ENCODE peak calls at places on chromosomes 7 and 10, in six cellular contexts. One of them, this sample, is unnamed.

GRCh38 chr7:151013728-151014497 is 10.4 kb downstream of the ATG9B start:
- DNase-seq in IMR-90: peak; percentile 22
- DNase-seq in prostate gland: peak; percentile 36
- DNase-seq in neural progenitor cell: peak; percentile 97
- DNase-seq in pancreas: peak; percentile 55
- DNase-seq in tibial artery: peak; percentile 56
- DNase-seq in this sample: peak; percentile 90

GRCh38 chr10:28302012-28302667 is 724 bp downstream of the MPP7 start:
- DNase-seq in prostate gland: peak; percentile 15
- DNase-seq in pancreas: no peak
- DNase-seq in neural progenitor cell: peak; percentile 38
- DNase-seq in tibial artery: peak; percentile 62
- DNase-seq in IMR-90: no peak
- DNase-seq in this sample: no peak

GRCh38 chr7:16754869-16755317 is 1.3 kb downstream of the TSPAN13 start:
- DNase-seq in prostate gland: no peak
- DNase-seq in tibial artery: no peak
- DNase-seq in neural progenitor cell: no peak
- DNase-seq in pancreas: no peak
- DNase-seq in IMR-90: no peak
- DNase-seq in this sample: no peak

GRCh38 chr10:98861962-98862361 is 373.7 kb downstream of the HPSE2 start:
- DNase-seq in prostate gland: no peak
- DNase-seq in pancreas: no peak
- DNase-seq in IMR-90: no peak
- DNase-seq in tibial artery: no peak
- DNase-seq in neural progenitor cell: no peak
- DNase-seq in this sample: no peak

GRCh38 chr10:631266-631665 is 58.2 kb downstream of the DIP2C start:
- DNase-seq in tibial artery: no peak
- DNase-seq in pancreas: peak; percentile 3
- DNase-seq in neural progenitor cell: no peak
- DNase-seq in prostate gland: no peak
- DNase-seq in IMR-90: no peak
- DNase-seq in this sample: no peak

GRCh38 chr7:12927635-12928434 is 240.4 kb downstream of the ARL4A start:
- DNase-seq in pancreas: no peak
- DNase-seq in tibial artery: no peak
- DNase-seq in neural progenitor cell: no peak
- DNase-seq in prostate gland: no peak
- DNase-seq in IMR-90: no peak
- DNase-seq in this sample: no peak

GRCh38 chr10:97850446-97850845 is 803 bp downstream of the GOLGA7B start:
- DNase-seq in tibial artery: no peak
- DNase-seq in neural progenitor cell: peak; percentile 53
- DNase-seq in pancreas: no peak
- DNase-seq in prostate gland: no peak
- DNase-seq in IMR-90: no peak
- DNase-seq in this sample: peak; percentile 19

GRCh38 chr10:71429304-71429703 is 32.6 kb downstream of the CDH23 start:
- DNase-seq in neural progenitor cell: no peak
- DNase-seq in IMR-90: no peak
- DNase-seq in prostate gland: no peak
- DNase-seq in pancreas: no peak
- DNase-seq in tibial artery: no peak
- DNase-seq in this sample: no peak

GRCh38 chr10:110269641-110270318 is 34.9 kb downstream of the SMNDC1 start:
- DNase-seq in tibial artery: no peak
- DNase-seq in IMR-90: peak; percentile 25
- DNase-seq in prostate gland: peak; percentile 12
- DNase-seq in neural progenitor cell: no peak
- DNase-seq in pancreas: no peak
- DNase-seq in this sample: no peak

GRCh38 chr10:100658269-100658668 is 87.1 kb upstream of the PAX2 start:
- DNase-seq in IMR-90: no peak
- DNase-seq in tibial artery: no peak
- DNase-seq in neural progenitor cell: no peak
- DNase-seq in pancreas: no peak
- DNase-seq in prostate gland: no peak
- DNase-seq in this sample: no peak

GRCh38 chr10:110511734-110512449 is 14.2 kb downstream of the DUSP5 start:
- DNase-seq in tibial artery: no peak
- DNase-seq in IMR-90: no peak
- DNase-seq in pancreas: no peak
- DNase-seq in neural progenitor cell: no peak
- DNase-seq in prostate gland: no peak
- DNase-seq in this sample: no peak

GRCh38 chr7:5492249-5493020 is 68.8 kb upstream of the TNRC18 start:
- DNase-seq in prostate gland: no peak
- DNase-seq in pancreas: no peak
- DNase-seq in IMR-90: no peak
- DNase-seq in neural progenitor cell: no peak
- DNase-seq in tibial artery: no peak
- DNase-seq in this sample: no peak

GRCh38 chr7:5488286-5488878 is 64.7 kb upstream of the TNRC18 start:
- DNase-seq in pancreas: no peak
- DNase-seq in prostate gland: no peak
- DNase-seq in tibial artery: no peak
- DNase-seq in IMR-90: no peak
- DNase-seq in neural progenitor cell: no peak
- DNase-seq in this sample: no peak

GRCh38 chr7:5491251-5492044 is 67.8 kb upstream of the TNRC18 start:
- DNase-seq in prostate gland: no peak
- DNase-seq in IMR-90: no peak
- DNase-seq in pancreas: no peak
- DNase-seq in tibial artery: no peak
- DNase-seq in neural progenitor cell: no peak
- DNase-seq in this sample: no peak

GRCh38 chr7:5494320-5494682 is 70.7 kb upstream of the TNRC18 start:
- DNase-seq in pancreas: no peak
- DNase-seq in IMR-90: no peak
- DNase-seq in neural progenitor cell: no peak
- DNase-seq in prostate gland: no peak
- DNase-seq in tibial artery: no peak
- DNase-seq in this sample: no peak

GRCh38 chr7:5489991-5490536 is 66.4 kb upstream of the TNRC18 start:
- DNase-seq in neural progenitor cell: no peak
- DNase-seq in IMR-90: no peak
- DNase-seq in prostate gland: no peak
- DNase-seq in pancreas: no peak
- DNase-seq in tibial artery: no peak
- DNase-seq in this sample: no peak
- TF ChIP-seq CTCF in neural progenitor cell: no peak
- TF ChIP-seq CTCF in IMR-90: no peak
- TF ChIP-seq CTCF in prostate gland: no peak
- TF ChIP-seq CTCF in pancreas: no peak
- TF ChIP-seq CTCF in tibial artery: no peak
- TF ChIP-seq CTCF in this sample: no peak

GRCh38 chr10:11827414-11827813 is 4.3 kb downstream of the PROSER2 start:
- DNase-seq in pancreas: no peak
- DNase-seq in tibial artery: no peak
- DNase-seq in IMR-90: no peak
- DNase-seq in neural progenitor cell: no peak
- DNase-seq in prostate gland: no peak
- DNase-seq in this sample: no peak
- H3K4me1 ChIP-seq in pancreas: peaks cover 30% of the 10 kb centered on the region
- H3K4me1 ChIP-seq in tibial artery: peaks cover 7% of the 10 kb centered on the region
- H3K4me1 ChIP-seq in IMR-90: peaks cover 5% of the 10 kb centered on the region
- H3K4me1 ChIP-seq in neural progenitor cell: no peaks in the 10 kb centered on the region
- H3K4me1 ChIP-seq in prostate gland: no peaks in the 10 kb centered on the region
- H3K4me1 ChIP-seq in this sample: no peaks in the 10 kb centered on the region

GRCh38 chr7:158073845-158074840 is 513.5 kb downstream of the PTPRN2 start:
- DNase-seq in pancreas: no peak
- DNase-seq in prostate gland: no peak
- DNase-seq in IMR-90: no peak
- DNase-seq in neural progenitor cell: no peak
- DNase-seq in tibial artery: no peak
- DNase-seq in this sample: no peak
- H3K9me3 ChIP-seq in pancreas: no peaks in the 10 kb centered on the region
- H3K9me3 ChIP-seq in prostate gland: no peaks in the 10 kb centered on the region
- H3K9me3 ChIP-seq in IMR-90: peaks cover 73% of the 10 kb centered on the region
- H3K9me3 ChIP-seq in neural progenitor cell: no peaks in the 10 kb centered on the region
- H3K9me3 ChIP-seq in tibial artery: no peaks in the 10 kb centered on the region
- H3K9me3 ChIP-seq in this sample: no peaks in the 10 kb centered on the region

GRCh38 chr7:42493436-42494198 is 256.6 kb upstream of the GLI3 start:
- DNase-seq in pancreas: peak; percentile 27
- DNase-seq in IMR-90: peak; percentile 76
- DNase-seq in neural progenitor cell: peak; percentile 79
- DNase-seq in tibial artery: peak; percentile 80
- DNase-seq in prostate gland: peak; percentile 69
- DNase-seq in this sample: no peak
- TF ChIP-seq CTCF in pancreas: no peak
- TF ChIP-seq CTCF in IMR-90: no peak
- TF ChIP-seq CTCF in neural progenitor cell: no peak
- TF ChIP-seq CTCF in tibial artery: no peak
- TF ChIP-seq CTCF in prostate gland: peak; percentile 4
- TF ChIP-seq CTCF in this sample: no peak

GRCh38 chr10:14573666-14574261 is 200.9 kb downstream of the FAM107B start:
- DNase-seq in prostate gland: no peak
- DNase-seq in neural progenitor cell: no peak
- DNase-seq in tibial artery: no peak
- DNase-seq in pancreas: no peak
- DNase-seq in IMR-90: peak; percentile 82
- DNase-seq in this sample: no peak

GRCh38 chr10:14569274-14570060 is 205.2 kb downstream of the FAM107B start:
- DNase-seq in IMR-90: no peak
- DNase-seq in prostate gland: peak; percentile 70
- DNase-seq in tibial artery: no peak
- DNase-seq in neural progenitor cell: no peak
- DNase-seq in pancreas: peak; percentile 67
- DNase-seq in this sample: no peak

GRCh38 chr10:14567421-14567820 is 207.3 kb downstream of the FAM107B start:
- DNase-seq in prostate gland: no peak
- DNase-seq in IMR-90: no peak
- DNase-seq in tibial artery: no peak
- DNase-seq in pancreas: no peak
- DNase-seq in neural progenitor cell: no peak
- DNase-seq in this sample: no peak

GRCh38 chr10:14571866-14572507 is 202.7 kb downstream of the FAM107B start:
- DNase-seq in pancreas: peak; percentile 79
- DNase-seq in IMR-90: peak; percentile 59
- DNase-seq in prostate gland: peak; percentile 94
- DNase-seq in tibial artery: peak; percentile 64
- DNase-seq in neural progenitor cell: no peak
- DNase-seq in this sample: peak; percentile 53

GRCh38 chr10:14570800-14571199 is 203.9 kb downstream of the FAM107B start:
- DNase-seq in pancreas: no peak
- DNase-seq in IMR-90: no peak
- DNase-seq in tibial artery: no peak
- DNase-seq in prostate gland: no peak
- DNase-seq in neural progenitor cell: no peak
- DNase-seq in this sample: no peak
- H3K4me1 ChIP-seq in pancreas: peaks cover 38% of the 10 kb centered on the region
- H3K4me1 ChIP-seq in IMR-90: peaks cover 19% of the 10 kb centered on the region
- H3K4me1 ChIP-seq in tibial artery: peaks cover 12% of the 10 kb centered on the region
- H3K4me1 ChIP-seq in prostate gland: peaks cover 3% of the 10 kb centered on the region
- H3K4me1 ChIP-seq in neural progenitor cell: no peaks in the 10 kb centered on the region
- H3K4me1 ChIP-seq in this sample: peaks cover 64% of the 10 kb centered on the region

GRCh38 chr7:145692237-145692950 is 424.2 kb upstream of the CNTNAP2 start:
- DNase-seq in IMR-90: peak; percentile 1
- DNase-seq in neural progenitor cell: peak; percentile 23
- DNase-seq in prostate gland: no peak
- DNase-seq in pancreas: no peak
- DNase-seq in tibial artery: no peak
- DNase-seq in this sample: no peak
- H3K9me3 ChIP-seq in IMR-90: peaks cover 3% of the 10 kb centered on the region
- H3K9me3 ChIP-seq in neural progenitor cell: no peaks in the 10 kb centered on the region
- H3K9me3 ChIP-seq in prostate gland: no peaks in the 10 kb centered on the region
- H3K9me3 ChIP-seq in pancreas: no peaks in the 10 kb centered on the region
- H3K9me3 ChIP-seq in tibial artery: no peaks in the 10 kb centered on the region
- H3K9me3 ChIP-seq in this sample: no peaks in the 10 kb centered on the region

GRCh38 chr10:21533577-21534475 is at the start of gene MLLT10:
- DNase-seq in tibial artery: peak; percentile 90
- DNase-seq in pancreas: peak; percentile 98
- DNase-seq in neural progenitor cell: peak; percentile 99
- DNase-seq in IMR-90: peak; percentile 94
- DNase-seq in prostate gland: peak; percentile 93
- DNase-seq in this sample: peak; percentile 92
- TF ChIP-seq CTCF in tibial artery: peak; percentile 58
- TF ChIP-seq CTCF in pancreas: no peak
- TF ChIP-seq CTCF in neural progenitor cell: peak; percentile 18
- TF ChIP-seq CTCF in IMR-90: peak; percentile 28
- TF ChIP-seq CTCF in prostate gland: peak; percentile 46
- TF ChIP-seq CTCF in this sample: peak; percentile 22